ENCODE peak calls at places on chromosomes 13 and 19, in ten cellular contexts. One of them, this sample, is unnamed.

GRCh38 chr19:44512326-44513298 is 12.3 kb upstream of the ZNF180 start:
- DNase-seq in SK-N-SH: peak
- DNase-seq in GM12891: no peak
- DNase-seq in endothelial cell of umbilical vein: peak
- DNase-seq in spleen: no peak
- DNase-seq in HL-60: peak
- DNase-seq in suprapubic skin: no peak
- DNase-seq in prostate gland: no peak
- DNase-seq in transverse colon: peak
- DNase-seq in GM23338: peak
- DNase-seq in this sample: peak

GRCh38 chr19:9941236-9941635 is 4.9 kb upstream of the OLFM2 start:
- DNase-seq in spleen: no peak
- DNase-seq in endothelial cell of umbilical vein: no peak
- DNase-seq in HL-60: no peak
- DNase-seq in transverse colon: no peak
- DNase-seq in GM12891: no peak
- DNase-seq in prostate gland: no peak
- DNase-seq in suprapubic skin: no peak
- DNase-seq in SK-N-SH: no peak
- DNase-seq in GM23338: no peak
- DNase-seq in this sample: no peak

GRCh38 chr19:10858204-10858828 is 10.1 kb downstream of the C19orf38 start:
- DNase-seq in endothelial cell of umbilical vein: peak
- DNase-seq in prostate gland: no peak
- DNase-seq in transverse colon: no peak
- DNase-seq in HL-60: no peak
- DNase-seq in GM23338: peak
- DNase-seq in suprapubic skin: no peak
- DNase-seq in spleen: no peak
- DNase-seq in GM12891: no peak
- DNase-seq in SK-N-SH: peak
- DNase-seq in this sample: no peak

GRCh38 chr13:112696001-112696868 is 6.4 kb downstream of the ATP11A start:
- DNase-seq in prostate gland: no peak
- DNase-seq in endothelial cell of umbilical vein: no peak
- DNase-seq in HL-60: no peak
- DNase-seq in SK-N-SH: no peak
- DNase-seq in spleen: peak
- DNase-seq in GM12891: no peak
- DNase-seq in GM23338: no peak
- DNase-seq in suprapubic skin: peak
- DNase-seq in transverse colon: no peak
- DNase-seq in this sample: no peak

GRCh38 chr13:50635504-50635903 is 208.0 kb downstream of the DLEU7 start:
- DNase-seq in endothelial cell of umbilical vein: no peak
- DNase-seq in spleen: no peak
- DNase-seq in GM23338: no peak
- DNase-seq in GM12891: no peak
- DNase-seq in SK-N-SH: no peak
- DNase-seq in HL-60: peak
- DNase-seq in suprapubic skin: peak
- DNase-seq in transverse colon: peak
- DNase-seq in prostate gland: no peak
- DNase-seq in this sample: peak

GRCh38 chr19:4064551-4065260 is 2.0 kb downstream of the ZBTB7A start:
- DNase-seq in GM23338: peak
- DNase-seq in prostate gland: peak
- DNase-seq in HL-60: peak
- DNase-seq in transverse colon: peak
- DNase-seq in GM12891: no peak
- DNase-seq in spleen: peak
- DNase-seq in suprapubic skin: peak
- DNase-seq in endothelial cell of umbilical vein: peak
- DNase-seq in SK-N-SH: peak
- DNase-seq in this sample: peak

GRCh38 chr19:12648088-12648487 is 18.5 kb downstream of the MAN2B1 start:
- DNase-seq in endothelial cell of umbilical vein: no peak
- DNase-seq in GM23338: peak
- DNase-seq in SK-N-SH: peak
- DNase-seq in HL-60: no peak
- DNase-seq in transverse colon: no peak
- DNase-seq in spleen: no peak
- DNase-seq in prostate gland: no peak
- DNase-seq in suprapubic skin: no peak
- DNase-seq in GM12891: no peak
- DNase-seq in this sample: peak

GRCh38 chr19:5882421-5882968 is 12.2 kb upstream of the FUT5 start:
- DNase-seq in GM12891: no peak
- DNase-seq in endothelial cell of umbilical vein: no peak
- DNase-seq in HL-60: no peak
- DNase-seq in prostate gland: no peak
- DNase-seq in spleen: no peak
- DNase-seq in transverse colon: no peak
- DNase-seq in SK-N-SH: no peak
- DNase-seq in GM23338: no peak
- DNase-seq in suprapubic skin: no peak
- DNase-seq in this sample: no peak

GRCh38 chr19:38842439-38843174 is 7.2 kb downstream of the HNRNPL start:
- DNase-seq in endothelial cell of umbilical vein: no peak
- DNase-seq in GM23338: no peak
- DNase-seq in spleen: peak
- DNase-seq in GM12891: no peak
- DNase-seq in prostate gland: no peak
- DNase-seq in HL-60: no peak
- DNase-seq in transverse colon: peak
- DNase-seq in suprapubic skin: no peak
- DNase-seq in SK-N-SH: no peak
- DNase-seq in this sample: peak

GRCh38 chr13:75279834-75280369 is 202.1 kb downstream of the TBC1D4 start:
- DNase-seq in GM23338: peak
- DNase-seq in GM12891: no peak
- DNase-seq in transverse colon: no peak
- DNase-seq in spleen: no peak
- DNase-seq in suprapubic skin: no peak
- DNase-seq in HL-60: no peak
- DNase-seq in SK-N-SH: no peak
- DNase-seq in prostate gland: no peak
- DNase-seq in endothelial cell of umbilical vein: no peak
- DNase-seq in this sample: no peak

GRCh38 chr13:44842158-44842557 is 147.1 kb downstream of the NUFIP1 start:
- DNase-seq in transverse colon: no peak
- DNase-seq in spleen: no peak
- DNase-seq in suprapubic skin: no peak
- DNase-seq in HL-60: no peak
- DNase-seq in GM12891: no peak
- DNase-seq in GM23338: no peak
- DNase-seq in endothelial cell of umbilical vein: peak
- DNase-seq in prostate gland: no peak
- DNase-seq in SK-N-SH: no peak
- DNase-seq in this sample: no peak

DNA sequence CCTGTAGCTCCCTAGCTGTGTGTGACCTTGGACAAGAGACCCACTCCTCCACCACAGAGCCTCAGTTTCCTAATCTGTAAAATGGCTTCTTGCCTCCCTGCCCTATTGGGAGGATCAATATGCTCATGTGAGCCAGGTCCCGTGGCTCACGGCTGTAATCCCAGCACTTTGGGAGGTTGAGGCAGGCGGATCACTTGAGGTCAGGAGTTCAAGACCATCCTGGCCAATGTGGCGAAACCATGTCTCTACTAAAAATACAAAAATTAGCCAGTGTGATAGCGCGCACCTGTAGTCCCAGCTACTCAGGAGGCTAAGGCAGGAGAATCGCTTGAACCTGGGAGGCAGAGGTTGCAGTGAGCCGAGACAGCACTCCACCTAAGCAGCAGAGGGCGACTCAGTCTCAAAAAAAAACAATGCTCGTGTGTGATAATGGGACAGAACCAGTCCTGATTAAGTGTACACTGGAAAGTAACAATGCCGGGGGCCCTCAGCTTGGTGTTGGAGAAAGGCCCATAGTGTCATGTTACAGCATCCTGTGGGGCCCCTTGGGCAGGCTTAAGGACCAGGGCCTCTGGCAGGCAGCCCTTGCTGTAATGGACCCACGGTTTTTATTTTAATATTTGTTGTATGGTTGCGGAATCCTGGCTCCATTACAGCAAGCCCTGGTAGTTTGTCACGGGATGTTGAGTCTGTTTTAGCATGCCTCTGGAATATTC is 6.8 kb downstream of the RPS11 start:
- DNase-seq in suprapubic skin: peak
- DNase-seq in endothelial cell of umbilical vein: peak
- DNase-seq in GM23338: peak
- DNase-seq in spleen: no peak
- DNase-seq in prostate gland: no peak
- DNase-seq in GM12891: no peak
- DNase-seq in transverse colon: peak
- DNase-seq in SK-N-SH: peak
- DNase-seq in HL-60: no peak
- DNase-seq in this sample: no peak
- TF ChIP-seq POLR2AphosphoS5 in suprapubic skin: no peak
- TF ChIP-seq POLR2AphosphoS5 in endothelial cell of umbilical vein: no peak
- TF ChIP-seq POLR2AphosphoS5 in GM23338: no peak
- TF ChIP-seq POLR2AphosphoS5 in spleen: no peak
- TF ChIP-seq POLR2AphosphoS5 in prostate gland: peak
- TF ChIP-seq POLR2AphosphoS5 in GM12891: no peak
- TF ChIP-seq POLR2AphosphoS5 in transverse colon: no peak
- TF ChIP-seq POLR2AphosphoS5 in SK-N-SH: no peak
- TF ChIP-seq POLR2AphosphoS5 in HL-60: no peak
- TF ChIP-seq POLR2AphosphoS5 in this sample: no peak

DNA sequence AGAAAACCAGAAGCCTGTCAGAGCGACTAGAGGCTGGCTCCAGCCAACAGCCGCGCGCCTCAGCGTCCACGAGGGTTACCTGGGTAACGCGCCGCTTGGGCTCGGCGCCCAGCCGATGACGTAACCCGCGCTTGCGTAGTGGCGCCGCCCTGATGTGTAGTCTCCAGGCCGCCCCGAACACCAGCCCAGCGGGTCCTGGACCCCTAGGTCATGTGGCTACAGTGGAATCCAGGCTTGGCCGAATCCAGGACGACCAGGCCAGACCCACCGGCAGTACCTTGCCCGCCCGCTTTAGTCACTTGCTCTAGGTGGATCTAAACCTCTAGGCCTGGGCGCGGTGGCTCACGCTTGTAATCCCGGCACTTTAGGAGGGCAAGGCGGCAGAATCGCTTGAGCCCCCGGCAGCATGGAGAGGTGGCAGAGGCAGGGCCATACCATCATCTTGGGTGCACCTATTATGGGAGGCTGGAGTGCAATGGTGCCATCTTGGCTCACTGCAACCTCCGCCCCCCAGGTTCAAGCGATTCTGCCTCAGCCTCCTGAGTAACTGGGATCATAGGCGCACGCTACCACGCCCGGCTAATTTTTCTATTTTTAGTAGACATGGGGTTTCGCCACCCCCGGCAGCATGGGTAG is 7.2 kb upstream of the ZNF606 start:
- DNase-seq in GM12891: peak
- DNase-seq in transverse colon: peak
- DNase-seq in spleen: peak
- DNase-seq in HL-60: peak
- DNase-seq in endothelial cell of umbilical vein: peak
- DNase-seq in GM23338: peak
- DNase-seq in prostate gland: peak
- DNase-seq in SK-N-SH: no peak
- DNase-seq in suprapubic skin: peak
- DNase-seq in this sample: peak
- TF ChIP-seq POLR2AphosphoS5 in GM12891: peak
- TF ChIP-seq POLR2AphosphoS5 in transverse colon: peak
- TF ChIP-seq POLR2AphosphoS5 in spleen: peak
- TF ChIP-seq POLR2AphosphoS5 in HL-60: peak
- TF ChIP-seq POLR2AphosphoS5 in endothelial cell of umbilical vein: peak
- TF ChIP-seq POLR2AphosphoS5 in GM23338: no peak
- TF ChIP-seq POLR2AphosphoS5 in prostate gland: peak
- TF ChIP-seq POLR2AphosphoS5 in SK-N-SH: no peak
- TF ChIP-seq POLR2AphosphoS5 in suprapubic skin: peak
- TF ChIP-seq POLR2AphosphoS5 in this sample: no peak

DNA sequence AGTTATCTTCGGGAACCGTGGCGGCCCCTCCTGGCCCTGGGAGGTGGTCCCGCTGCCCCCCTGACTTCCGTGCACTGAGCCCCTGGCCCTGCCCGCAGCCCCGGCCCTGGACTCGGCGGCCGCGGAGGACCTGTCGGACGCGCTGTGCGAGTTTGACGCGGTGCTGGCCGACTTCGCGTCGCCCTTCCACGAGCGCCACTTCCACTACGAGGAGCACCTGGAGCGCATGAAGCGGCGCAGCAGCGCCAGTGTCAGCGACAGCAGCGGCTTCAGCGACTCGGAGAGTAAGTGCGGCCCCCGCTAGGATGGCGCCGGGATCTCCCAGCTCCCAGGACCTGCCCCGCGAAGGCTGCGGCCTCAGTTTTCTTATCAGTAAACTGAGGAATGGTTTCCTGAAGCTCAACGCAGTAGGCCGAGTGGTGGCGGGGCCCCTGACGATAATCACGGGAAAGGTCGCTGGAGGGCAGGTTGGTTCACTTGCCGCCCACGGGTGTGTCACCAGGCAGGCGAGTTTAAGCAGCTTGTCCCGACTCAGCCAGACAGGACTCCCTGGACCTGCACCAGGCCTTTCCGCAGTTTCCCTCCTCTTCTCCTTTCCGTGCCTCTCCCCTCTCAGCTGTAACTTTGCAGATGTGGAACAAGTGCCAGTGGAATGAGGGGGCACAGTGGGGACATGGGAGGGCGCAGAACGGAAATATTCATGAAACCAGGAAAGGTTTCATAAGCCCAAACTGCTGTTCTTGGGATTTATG is 1.0 kb downstream of the RGCC start:
- DNase-seq in transverse colon: peak
- DNase-seq in endothelial cell of umbilical vein: peak
- DNase-seq in SK-N-SH: peak
- DNase-seq in spleen: peak
- DNase-seq in suprapubic skin: peak
- DNase-seq in GM12891: no peak
- DNase-seq in HL-60: no peak
- DNase-seq in prostate gland: peak
- DNase-seq in GM23338: peak
- DNase-seq in this sample: peak
- TF ChIP-seq POLR2AphosphoS5 in transverse colon: no peak
- TF ChIP-seq POLR2AphosphoS5 in endothelial cell of umbilical vein: peak
- TF ChIP-seq POLR2AphosphoS5 in SK-N-SH: no peak
- TF ChIP-seq POLR2AphosphoS5 in spleen: peak
- TF ChIP-seq POLR2AphosphoS5 in suprapubic skin: no peak
- TF ChIP-seq POLR2AphosphoS5 in GM12891: no peak
- TF ChIP-seq POLR2AphosphoS5 in HL-60: peak
- TF ChIP-seq POLR2AphosphoS5 in prostate gland: no peak
- TF ChIP-seq POLR2AphosphoS5 in GM23338: no peak
- TF ChIP-seq POLR2AphosphoS5 in this sample: no peak

DNA sequence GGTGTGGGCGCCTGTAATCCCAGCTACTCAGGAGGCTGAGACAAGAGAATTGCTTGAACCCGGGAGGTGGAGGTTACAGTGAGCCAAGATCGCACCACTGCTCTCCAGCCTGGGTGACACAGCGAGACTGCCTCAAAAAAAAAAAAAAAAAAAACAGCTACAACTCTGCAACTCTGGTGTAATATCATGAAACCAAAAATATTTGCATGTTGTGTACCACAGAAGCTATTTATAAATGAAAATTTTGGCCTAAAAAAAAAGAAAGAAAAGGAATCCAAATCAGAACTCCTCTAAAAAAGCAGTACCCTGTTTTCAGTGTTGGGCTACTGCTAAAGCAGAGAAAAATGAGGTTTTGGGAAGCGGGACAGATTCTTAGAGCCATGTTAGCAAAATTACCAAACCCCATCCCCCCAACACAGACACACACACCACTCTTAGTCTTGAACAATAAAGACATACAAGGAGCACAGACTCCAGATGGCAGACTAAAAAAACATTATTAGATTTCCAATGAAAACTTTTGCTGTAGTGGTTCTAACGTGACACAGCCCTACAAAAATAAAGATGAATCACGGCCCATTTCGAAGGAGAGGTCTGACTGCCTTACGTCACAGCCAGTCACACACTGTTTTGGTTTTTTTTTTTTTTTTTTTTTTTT is 51.5 kb downstream of the INSR start:
- DNase-seq in transverse colon: no peak
- DNase-seq in endothelial cell of umbilical vein: peak
- DNase-seq in SK-N-SH: peak
- DNase-seq in spleen: no peak
- DNase-seq in GM23338: no peak
- DNase-seq in suprapubic skin: no peak
- DNase-seq in HL-60: peak
- DNase-seq in prostate gland: no peak
- DNase-seq in GM12891: no peak
- DNase-seq in this sample: no peak
- TF ChIP-seq POLR2AphosphoS5 in transverse colon: no peak
- TF ChIP-seq POLR2AphosphoS5 in endothelial cell of umbilical vein: no peak
- TF ChIP-seq POLR2AphosphoS5 in SK-N-SH: no peak
- TF ChIP-seq POLR2AphosphoS5 in spleen: no peak
- TF ChIP-seq POLR2AphosphoS5 in GM23338: no peak
- TF ChIP-seq POLR2AphosphoS5 in suprapubic skin: no peak
- TF ChIP-seq POLR2AphosphoS5 in HL-60: no peak
- TF ChIP-seq POLR2AphosphoS5 in prostate gland: peak
- TF ChIP-seq POLR2AphosphoS5 in GM12891: no peak
- TF ChIP-seq POLR2AphosphoS5 in this sample: no peak